ENCODE peak calls at places on chromosomes 3 and 15, in five cellular contexts. T is skeletal muscle cell; I is effector CD8-positive, alpha-beta T cell; K is activated CD8-positive, alpha-beta T cell treated with anti-CD3 and anti-CD28 coated beads, Interleukin-2, amount 10 ng/mL, durations not matched to agents 7 days and 5 days; J is stimulated activated CD4-positive, alpha-beta T cell treated with anti-CD3 and anti-CD28 coated beads, Interleukin-2, amount 100 ng/mL, for 48 hours. X is an unnamed sample.

GRCh38 chr3:134677196-134677986 is 26.6 kb upstream of the KY start:
- DNase-seq in T (no peak), I (no peak), K (peak; percentile 27), J (no peak), X (no peak)

GRCh38 chr15:39287322-39288195 is 293.3 kb upstream of the THBS1 start:
- DNase-seq in T (no peak), I (no peak), K (no peak), J (no peak), X (no peak)

GRCh38 chr15:75693501-75694240 is 19.0 kb downstream of the CSPG4 start:
- DNase-seq in T (no peak), I (no peak), K (no peak), J (no peak), X (no peak)

GRCh38 chr15:55241895-55242294 is 45.2 kb upstream of the RSL24D1 start:
- DNase-seq in T (no peak), I (no peak), K (no peak), J (no peak), X (no peak)

GRCh38 chr3:51646091-51646490 is 25.0 kb upstream of the TEX264 start:
- DNase-seq in T (peak; percentile 16), I (no peak), K (no peak), J (no peak), X (no peak)

GRCh38 chr15:92074646-92075045 is 221.1 kb downstream of the SLCO3A1 start:
- DNase-seq in T (peak; percentile 27), I (no peak), K (peak; percentile 32), J (no peak), X (no peak)

GRCh38 chr3:157093096-157093495 is 66.9 kb downstream of the CCNL1 start:
- DNase-seq in T (no peak), I (no peak), K (no peak), J (no peak), X (no peak)

GRCh38 chr15:25052191-25052999 is 97.6 kb downstream of the SNRPN start:
- DNase-seq in T (no peak), I (no peak), K (no peak), J (no peak), X (peak; percentile 25)

GRCh38 chr15:65875458-65875857 is 6.2 kb downstream of the RAB11A start:
- DNase-seq in T (no peak), I (no peak), K (no peak), J (no peak), X (no peak)

GRCh38 chr15:42087460-42087859 is 6.9 kb downstream of the PLA2G4D start:
- DNase-seq in T (no peak), I (no peak), K (no peak), J (no peak), X (no peak)

GRCh38 chr3:176005564-176005963 is 1146.4 kb downstream of the NAALADL2 start:
- DNase-seq in T (no peak), I (no peak), K (no peak), J (no peak), X (no peak)

GRCh38 chr3:111726788-111727305 is 131.7 kb upstream of the ZBED2 start:
- DNase-seq in T (no peak), I (no peak), K (no peak), J (no peak), X (no peak)

GRCh38 chr15:36965561-36966342 is 134.6 kb downstream of the MEIS2 start:
- DNase-seq in T (no peak), I (no peak), K (no peak), J (no peak), X (no peak)

GRCh38 chr15:67820992-67821783 is 4.1 kb upstream of the SKOR1 start:
- DNase-seq in T (no peak), I (no peak), K (peak; percentile 62), J (no peak), X (peak; percentile 56)

GRCh38 chr3:150146891-150147761 is 176.4 kb upstream of the PFN2 start:
- DNase-seq in T (peak; percentile 96), I (no peak), K (no peak), J (no peak), X (no peak)

GRCh38 chr3:186044973-186045372 is 63.9 kb downstream of the ETV5 start:
- DNase-seq in T (no peak), I (no peak), K (no peak), J (no peak), X (no peak)

GRCh38 chr3:177447938-177448337 is 250.7 kb upstream of the TBL1XR1 start:
- DNase-seq in T (no peak), I (no peak), K (no peak), J (no peak), X (no peak)

GRCh38 chr15:80888846-80889245 is 100.8 kb downstream of the MESD start:
- DNase-seq in T (no peak), I (no peak), K (peak; percentile 28), J (no peak), X (no peak)

GRCh38 chr15:100968043-100968966 is 49.1 kb downstream of the LRRK1 start:
- DNase-seq in T (no peak), I (no peak), K (no peak), J (no peak), X (no peak)

GRCh38 chr15:35738370-35738769 is 192.4 kb upstream of the DPH6 start:
- DNase-seq in T (no peak), I (no peak), K (no peak), J (no peak), X (no peak)

GRCh38 chr3:100992086-100993033 is 861 bp downstream of the ABI3BP start:
- DNase-seq in T (no peak), I (no peak), K (no peak), J (no peak), X (no peak)

GRCh38 chr3:142888484-142889262 is at the start of gene PCOLCE2:
- DNase-seq in T (no peak), I (no peak), K (peak; percentile 24), J (no peak), X (no peak)

GRCh38 chr15:93179072-93179471 is 90.1 kb upstream of the RGMA start:
- DNase-seq in T (no peak), I (no peak), K (no peak), J (no peak), X (no peak)

GRCh38 chr3:155989536-155989935 is 119.1 kb downstream of the GMPS start:
- DNase-seq in T (no peak), I (no peak), K (no peak), J (no peak), X (no peak)

X was measured in activated CD8-positive, alpha-beta memory T cell treated with anti-CD3 and anti-CD28 coated beads, Interleukin-2, amount 10 ng/mL, durations not matched to agents 7 days and 5 days.